ENCODE peak calls at places on chromosomes 7 and 10, in four cellular contexts. K, V, J and B are unnamed samples.

GRCh38 chr7:99693427-99694200 is 13.8 kb upstream of the CYP3A5 start:
- DNase-seq in V (no peak), K (peak; percentile 86), J (no peak), B (peak; percentile 86)

GRCh38 chr7:78345293-78345692 is 546.7 kb downstream of the PHTF2 start:
- DNase-seq in K (no peak), V (no peak), J (no peak), B (no peak)

GRCh38 chr7:98084631-98085030 is 22.0 kb upstream of the LMTK2 start:
- DNase-seq in K (no peak), V (no peak), J (no peak), B (no peak)

GRCh38 chr7:139940866-139941265 is 111.8 kb downstream of the TBXAS1 start:
- DNase-seq in J (no peak), V (peak; percentile 50), K (no peak), B (no peak)

GRCh38 chr10:8581521-8582225 is 527.2 kb downstream of the GATA3 start:
- DNase-seq in J (no peak), V (no peak), K (no peak), B (no peak)

GRCh38 chr10:16843252-16843870 is 26.1 kb upstream of the RSU1 start:
- DNase-seq in V (peak; percentile 82), K (no peak), J (no peak), B (peak; percentile 70)

GRCh38 chr7:108053250-108053649 is 50.3 kb upstream of the LAMB1 start:
- DNase-seq in V (no peak), J (no peak), K (no peak), B (no peak)

GRCh38 chr7:46725838-46726237 is 804.8 kb upstream of the IGFBP3 start:
- DNase-seq in V (peak; percentile 40), K (no peak), J (no peak), B (no peak)

GRCh38 chr10:89963446-89964102 is 262.2 kb downstream of the KIF20B start:
- DNase-seq in V (no peak), K (no peak), J (no peak), B (no peak)

GRCh38 chr10:77827383-77827782 is 99.2 kb downstream of the DLG5 start:
- DNase-seq in V (peak; percentile 7), J (no peak), K (no peak), B (no peak)

GRCh38 chr7:45482451-45482850 is 91.7 kb upstream of the ADCY1 start:
- DNase-seq in J (no peak), V (no peak), K (no peak), B (no peak)
- H4K5ac ChIP-seq in J (no peak overlapping the region), V (no peak overlapping the region), K (no peak overlapping the region), B (no peak overlapping the region)

GRCh38 chr10:34081347-34081743 is 733.8 kb downstream of the PARD3 start:
- DNase-seq in K (no peak), J (no peak), V (no peak), B (no peak)

GRCh38 chr10:34078017-34078416 is 737.1 kb downstream of the PARD3 start:
- DNase-seq in V (no peak), J (no peak), K (no peak), B (no peak)

GRCh38 chr10:34080485-34081346 is 734.4 kb downstream of the PARD3 start:
- DNase-seq in V (no peak), K (no peak), J (no peak), B (no peak)

GRCh38 chr10:34079702-34080484 is 735.2 kb downstream of the PARD3 start:
- DNase-seq in K (no peak), V (no peak), J (no peak), B (no peak)

DNA sequence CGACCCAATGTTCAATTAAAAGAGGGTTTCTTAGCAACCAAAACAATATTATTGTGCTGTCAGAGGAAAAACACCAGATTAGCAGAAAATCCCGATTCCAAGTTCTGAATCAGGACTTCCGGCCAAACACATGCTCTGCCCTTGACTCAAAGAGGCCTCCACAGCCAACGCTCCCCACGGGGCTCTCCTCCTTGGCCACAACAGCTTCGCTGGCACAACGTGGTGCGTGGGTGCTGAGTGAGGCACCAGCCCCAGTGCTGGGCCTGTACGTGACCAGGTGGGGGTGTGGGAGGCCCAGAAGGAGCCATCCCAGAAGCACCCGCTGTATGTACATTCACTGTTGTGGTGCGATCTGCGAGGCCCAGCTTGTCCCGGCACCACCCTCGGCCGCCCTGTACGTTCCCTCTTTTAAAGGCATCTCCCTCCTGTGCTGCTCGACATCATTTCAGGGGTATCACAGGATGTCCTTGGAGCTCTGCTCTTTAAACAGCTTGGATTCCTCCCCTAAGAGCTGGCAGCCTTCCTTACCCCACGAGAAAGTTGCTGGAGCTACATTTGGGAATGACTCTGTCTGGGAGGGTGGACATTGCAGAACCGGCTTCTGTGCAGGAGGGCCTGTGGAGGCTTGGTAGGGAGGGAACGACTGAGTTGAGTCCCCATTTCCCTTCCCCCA is 736.2 kb downstream of the PARD3 start:
- DNase-seq in K (no peak), V (no peak), J (no peak), B (no peak)
- H3K18ac ChIP-seq in K (no peak overlapping the region), V (no peak overlapping the region), J (no peak overlapping the region), B (no peak overlapping the region)

GRCh38 chr10:19832624-19833507 is 16.6 kb downstream of the PLXDC2 start:
- DNase-seq in J (no peak), V (no peak), K (peak; percentile 46), B (peak; percentile 68)
- H4K5ac ChIP-seq in J (no peak overlapping the region), V (no peak overlapping the region), K (no peak overlapping the region), B (no peak overlapping the region)

DNA sequence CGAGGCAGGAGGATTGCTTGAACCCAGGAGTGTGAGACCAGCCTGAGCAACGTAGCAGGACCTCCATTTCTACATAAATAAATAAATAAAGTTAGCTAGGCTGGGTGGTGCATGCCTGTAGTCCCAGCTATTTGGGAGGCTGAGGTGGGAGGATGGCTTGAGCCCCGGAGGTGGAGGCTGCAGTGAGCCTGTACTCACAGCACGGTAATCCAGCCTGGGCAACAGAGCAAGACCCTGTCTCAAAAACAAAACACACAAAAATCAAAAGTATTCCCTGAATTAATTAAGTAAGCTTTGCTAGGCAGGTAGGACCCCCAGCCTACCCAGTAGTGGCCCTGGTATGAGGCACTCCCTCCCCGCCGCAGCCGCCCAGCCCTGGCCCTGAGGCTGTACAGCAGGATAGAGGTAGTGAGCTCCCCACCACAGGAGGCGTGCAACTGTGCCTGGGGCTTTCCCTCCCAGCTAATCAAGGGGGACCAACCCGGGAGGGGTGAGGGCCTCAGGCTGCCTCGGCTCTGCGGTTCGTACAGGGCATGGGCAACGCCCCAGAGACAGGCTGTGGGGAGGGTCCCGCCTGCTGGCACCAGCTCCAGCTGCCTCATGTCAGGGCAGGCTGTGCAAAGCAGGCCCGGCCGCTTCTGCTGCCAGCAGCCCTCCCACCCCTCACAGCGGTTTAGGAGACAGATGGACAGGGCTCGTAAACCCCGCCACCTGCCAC is 1.0 kb upstream of the CYP2W1 start:
- DNase-seq in J (no peak), K (no peak), V (no peak), B (no peak)
- H3K18ac ChIP-seq in J (no peak overlapping the region), K (no peak overlapping the region), V (no peak overlapping the region), B (no peak overlapping the region)

GRCh38 chr10:66928791-66929190 is 3.0 kb downstream of the LRRTM3 start:
- DNase-seq in V (no peak), K (no peak), J (no peak), B (no peak)

GRCh38 chr10:66929375-66929774 is 3.5 kb downstream of the LRRTM3 start:
- DNase-seq in V (no peak), J (no peak), K (no peak), B (no peak)

GRCh38 chr10:66931340-66931948 is 5.6 kb downstream of the LRRTM3 start:
- DNase-seq in J (no peak), K (no peak), V (peak; percentile 77), B (peak; percentile 67)

GRCh38 chr10:66934711-66935110 is 8.9 kb downstream of the LRRTM3 start:
- DNase-seq in K (no peak), V (no peak), J (no peak), B (no peak)

GRCh38 chr10:66931949-66932343 is 6.1 kb downstream of the LRRTM3 start:
- DNase-seq in J (no peak), V (no peak), K (no peak), B (no peak)
- H4K5ac ChIP-seq in J (no peak overlapping the region), V (no peak overlapping the region), K (no peak overlapping the region), B (no peak overlapping the region)

DNA sequence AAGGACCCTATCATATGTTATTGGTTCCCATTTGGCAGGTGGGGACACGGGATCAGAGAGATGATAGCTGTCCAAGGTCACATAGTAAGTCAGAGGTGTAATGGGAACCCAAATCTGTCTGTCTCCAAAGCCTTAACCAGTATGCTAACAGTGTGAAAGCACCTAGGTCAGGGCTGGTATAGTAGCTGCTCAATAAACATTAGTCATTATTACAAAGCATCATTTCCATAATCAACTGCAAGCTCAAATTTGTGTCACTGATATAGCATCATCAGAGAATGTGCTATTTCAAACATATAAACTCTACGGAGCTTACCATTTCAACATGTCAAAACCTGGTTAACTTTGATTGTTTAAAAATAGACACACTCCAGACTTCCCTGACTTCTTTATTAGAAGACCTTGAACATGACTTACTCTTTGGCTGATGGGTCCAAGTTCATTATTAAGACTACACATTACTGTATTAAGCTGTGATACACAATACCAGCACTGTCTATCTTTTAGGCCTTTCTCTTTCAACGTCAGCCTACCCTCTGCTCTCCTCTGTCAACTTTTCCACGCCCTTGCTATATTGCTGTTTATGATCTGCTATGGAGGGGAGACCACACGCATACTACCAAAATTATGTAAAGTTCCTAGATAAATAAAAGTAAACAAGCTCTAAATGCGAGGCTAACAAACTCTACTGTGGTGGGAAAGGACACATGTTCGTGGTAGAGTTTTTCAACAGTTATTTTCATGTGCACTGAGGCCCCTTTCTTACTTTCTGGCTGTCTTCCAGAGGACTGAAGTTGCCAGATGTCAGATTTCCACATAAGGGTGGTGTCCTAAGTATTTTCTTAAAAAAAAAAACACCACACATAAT is 33.6 kb downstream of the DNMBP start:
- DNase-seq in K (no peak), J (no peak), V (peak; percentile 72), B (no peak)
- H3K18ac ChIP-seq in K (no peak overlapping the region), J (no peak overlapping the region), V (peak overlapping the region; percentile 83), B (peak overlapping the region; percentile 99)